ENCODE peak calls at places on chromosomes 2 and 18, in five cellular contexts. One of them, this sample, is unnamed.

GRCh38 chr2:10780491-10780820 is 32.1 kb downstream of the PDIA6 start:
- DNase-seq in GM12878: no peak
- DNase-seq in A549: no peak
- DNase-seq in K562: no peak
- DNase-seq in HepG2: no peak
- DNase-seq in this sample: no peak

GRCh38 chr2:71815701-71816100 is 332.0 kb downstream of the CYP26B1 start:
- DNase-seq in HepG2: no peak
- DNase-seq in A549: no peak
- DNase-seq in K562: no peak
- DNase-seq in GM12878: no peak
- DNase-seq in this sample: no peak

GRCh38 chr18:6782861-6783260 is 53.3 kb downstream of the ARHGAP28 start:
- DNase-seq in HepG2: no peak
- DNase-seq in GM12878: no peak
- DNase-seq in K562: no peak
- DNase-seq in A549: no peak
- DNase-seq in this sample: no peak

GRCh38 chr18:7168408-7168807 is 50.8 kb upstream of the LAMA1 start:
- DNase-seq in K562: no peak
- DNase-seq in HepG2: no peak
- DNase-seq in A549: no peak
- DNase-seq in GM12878: no peak
- DNase-seq in this sample: no peak

GRCh38 chr2:1750935-1751767 is 6.8 kb upstream of the PXDN start:
- DNase-seq in K562: peak
- DNase-seq in GM12878: no peak
- DNase-seq in HepG2: peak
- DNase-seq in A549: peak
- DNase-seq in this sample: peak

GRCh38 chr18:45449761-45450227 is 165.5 kb upstream of the SLC14A2 start:
- DNase-seq in GM12878: no peak
- DNase-seq in HepG2: no peak
- DNase-seq in K562: no peak
- DNase-seq in A549: no peak
- DNase-seq in this sample: no peak

GRCh38 chr2:101272045-101272784 is 19.5 kb downstream of the CNOT11 start:
- DNase-seq in HepG2: no peak
- DNase-seq in A549: no peak
- DNase-seq in K562: no peak
- DNase-seq in GM12878: peak
- DNase-seq in this sample: no peak

GRCh38 chr18:76459687-76460350 is 35.2 kb downstream of the ZNF516 start:
- DNase-seq in K562: no peak
- DNase-seq in GM12878: no peak
- DNase-seq in A549: peak
- DNase-seq in HepG2: no peak
- DNase-seq in this sample: no peak

GRCh38 chr2:145184741-145185671 is 665.1 kb upstream of the ZEB2 start:
- DNase-seq in GM12878: no peak
- DNase-seq in A549: no peak
- DNase-seq in K562: no peak
- DNase-seq in HepG2: no peak
- DNase-seq in this sample: no peak

GRCh38 chr2:113847144-113847543 is 42.7 kb upstream of the ACTR3 start:
- DNase-seq in GM12878: no peak
- DNase-seq in HepG2: no peak
- DNase-seq in A549: no peak
- DNase-seq in K562: peak
- DNase-seq in this sample: no peak

GRCh38 chr2:28736034-28736433 is 15.6 kb upstream of the PPP1CB start:
- DNase-seq in HepG2: no peak
- DNase-seq in K562: no peak
- DNase-seq in A549: no peak
- DNase-seq in GM12878: no peak
- DNase-seq in this sample: no peak

DNA sequence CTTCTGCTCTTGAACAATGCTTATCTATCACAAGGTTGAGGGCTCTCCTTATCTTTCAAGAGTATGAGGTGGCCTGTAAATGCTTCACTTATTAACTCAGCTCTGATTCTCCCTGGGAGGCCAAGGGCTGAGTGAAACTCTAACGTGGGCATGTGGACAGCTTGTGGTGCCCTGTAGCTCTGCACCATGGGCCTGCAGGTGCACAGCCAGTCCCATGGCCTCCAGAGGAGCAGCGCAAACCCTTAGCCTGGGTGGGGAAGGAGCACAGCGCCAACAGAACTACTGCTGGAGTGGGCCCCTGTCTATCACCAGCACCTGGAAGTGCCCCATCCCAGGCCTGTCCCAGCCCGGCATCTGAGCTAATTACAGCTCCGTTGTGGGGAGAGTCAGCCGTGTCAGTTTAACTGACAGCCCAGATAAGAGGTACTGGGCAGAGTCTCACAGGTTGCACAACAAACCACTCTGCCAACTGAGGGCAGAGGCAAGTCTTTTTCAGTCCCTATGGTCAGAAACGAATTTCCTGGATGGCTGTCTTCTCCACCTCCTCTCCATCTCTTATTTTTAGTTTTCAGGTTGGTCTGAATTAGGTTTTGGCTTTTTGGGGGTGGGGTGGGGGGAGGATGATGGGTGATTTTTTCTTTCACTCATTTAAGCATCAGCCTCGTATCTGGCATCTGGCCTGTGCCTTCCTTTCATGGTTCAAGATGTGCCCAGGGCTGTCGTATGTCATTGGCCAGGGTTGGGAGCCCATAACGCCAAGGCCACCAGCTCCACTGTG is 219.5 kb downstream of the BCL2 start:
- DNase-seq in GM12878: peak
- DNase-seq in A549: no peak
- DNase-seq in HepG2: no peak
- DNase-seq in K562: no peak
- DNase-seq in this sample: no peak
- TF ChIP-seq JUNB in GM12878: no peak
- TF ChIP-seq JUNB in A549: no peak
- TF ChIP-seq JUNB in HepG2: no peak
- TF ChIP-seq JUNB in K562: no peak
- TF ChIP-seq JUNB in this sample: no peak

DNA sequence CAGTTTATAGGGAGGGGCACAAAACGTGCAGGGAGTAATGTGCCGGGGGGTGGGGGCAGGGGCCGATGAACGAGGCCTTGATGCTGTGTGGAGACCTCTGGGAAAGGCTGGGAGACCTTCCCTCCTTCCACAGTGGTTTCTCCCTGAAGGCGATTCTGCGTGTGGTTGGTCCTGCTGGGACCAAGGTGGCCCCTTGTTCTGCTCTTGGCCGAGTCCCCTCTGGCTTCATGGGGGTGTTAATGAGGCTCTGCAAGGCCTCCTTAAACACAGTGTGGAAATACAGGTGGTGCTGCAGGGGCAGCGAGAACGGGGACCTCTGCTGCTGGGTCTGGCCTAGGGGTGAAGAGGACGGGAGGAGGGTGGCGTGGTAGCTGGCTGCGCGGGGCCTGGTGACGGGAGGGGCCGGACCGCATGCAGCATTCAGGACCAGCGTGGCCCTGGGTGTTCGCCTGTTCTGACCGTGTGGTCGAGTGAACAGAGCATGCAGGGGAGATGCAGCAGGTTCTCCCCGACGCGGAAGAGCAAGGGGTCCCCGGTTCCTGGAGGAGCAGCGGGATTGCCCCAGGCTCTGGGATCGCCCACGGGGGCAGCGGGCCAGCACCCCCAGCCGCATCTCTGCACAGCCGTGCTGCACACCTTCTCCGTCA is 42.1 kb upstream of the KCNG2 start:
- DNase-seq in GM12878: no peak
- DNase-seq in K562: no peak
- DNase-seq in HepG2: no peak
- DNase-seq in A549: no peak
- DNase-seq in this sample: no peak
- TF ChIP-seq JUNB in GM12878: no peak
- TF ChIP-seq JUNB in K562: no peak
- TF ChIP-seq JUNB in HepG2: no peak
- TF ChIP-seq JUNB in A549: no peak
- TF ChIP-seq JUNB in this sample: no peak

GRCh38 chr2:136381722-136382633 is 264.0 kb upstream of the CXCR4 start:
- DNase-seq in GM12878: peak
- DNase-seq in HepG2: no peak
- DNase-seq in A549: no peak
- DNase-seq in K562: no peak
- DNase-seq in this sample: no peak
- TF ChIP-seq JUNB in GM12878: peak
- TF ChIP-seq JUNB in HepG2: no peak
- TF ChIP-seq JUNB in A549: no peak
- TF ChIP-seq JUNB in K562: no peak
- TF ChIP-seq JUNB in this sample: no peak

GRCh38 chr2:288743-289361 is 961 bp upstream of the ALKAL2 start:
- DNase-seq in A549: no peak
- DNase-seq in K562: no peak
- DNase-seq in HepG2: no peak
- DNase-seq in GM12878: no peak
- DNase-seq in this sample: peak
- TF ChIP-seq JUNB in A549: no peak
- TF ChIP-seq JUNB in K562: no peak
- TF ChIP-seq JUNB in HepG2: no peak
- TF ChIP-seq JUNB in GM12878: no peak
- TF ChIP-seq JUNB in this sample: no peak

GRCh38 chr2:99550368-99550767 is 60.6 kb upstream of the REV1 start:
- DNase-seq in A549: no peak
- DNase-seq in HepG2: no peak
- DNase-seq in K562: no peak
- DNase-seq in GM12878: no peak
- DNase-seq in this sample: peak
- TF ChIP-seq JUNB in A549: no peak
- TF ChIP-seq JUNB in HepG2: no peak
- TF ChIP-seq JUNB in K562: no peak
- TF ChIP-seq JUNB in GM12878: no peak
- TF ChIP-seq JUNB in this sample: no peak

DNA sequence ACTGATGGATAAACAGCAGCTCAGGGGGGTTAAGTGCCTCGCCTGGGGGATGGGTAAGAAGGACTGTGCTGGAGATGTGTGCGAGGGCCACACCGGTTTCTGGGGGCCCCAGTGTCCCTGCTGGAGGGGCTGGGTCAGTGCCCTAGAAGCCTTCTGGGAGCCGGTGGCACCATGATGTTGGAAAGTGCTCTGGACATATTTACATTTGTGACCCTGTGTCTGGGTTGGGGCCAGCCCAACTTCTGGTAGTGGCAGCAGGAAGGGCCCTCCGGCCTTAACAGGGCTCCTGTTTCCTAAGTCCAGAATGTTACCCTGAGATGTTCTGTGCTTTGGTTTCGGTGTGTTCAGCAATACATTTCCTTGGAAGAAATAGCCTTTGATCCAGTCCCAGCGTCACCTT is 132.4 kb upstream of the HS6ST1 start:
- DNase-seq in A549: no peak
- DNase-seq in K562: no peak
- DNase-seq in GM12878: no peak
- DNase-seq in HepG2: no peak
- DNase-seq in this sample: no peak
- TF ChIP-seq JUNB in A549: no peak
- TF ChIP-seq JUNB in K562: no peak
- TF ChIP-seq JUNB in GM12878: no peak
- TF ChIP-seq JUNB in HepG2: no peak
- TF ChIP-seq JUNB in this sample: no peak

DNA sequence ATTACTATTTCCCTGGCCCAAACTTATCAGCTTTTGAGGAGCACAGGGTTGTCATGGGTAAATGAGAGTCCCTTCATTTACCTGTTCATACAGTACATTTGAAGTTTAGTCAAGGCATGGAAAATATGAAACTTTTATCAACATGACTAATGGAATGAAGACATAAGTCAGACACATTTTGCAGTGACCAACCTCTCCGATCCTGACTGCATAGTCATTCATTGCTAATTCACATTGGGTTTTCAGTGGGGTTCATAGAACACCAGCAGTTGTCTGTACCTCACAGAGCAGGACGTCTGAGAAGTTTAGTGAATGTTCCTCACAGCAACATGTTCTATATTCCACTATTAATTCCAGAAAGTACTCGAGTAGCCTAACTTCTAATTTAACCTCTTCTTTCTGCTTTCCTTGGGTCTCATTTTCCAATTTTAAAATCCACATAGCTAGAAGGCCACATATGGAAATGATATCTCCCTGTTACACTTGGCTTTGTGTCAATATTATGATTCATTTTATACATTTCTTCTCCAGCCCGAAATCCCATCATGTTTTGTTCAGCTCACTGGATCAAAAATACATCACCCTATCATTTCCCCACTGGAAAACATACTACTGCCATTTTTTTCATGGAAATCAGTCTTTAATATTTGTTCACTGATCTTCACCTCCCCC is 65.9 kb downstream of the CDH20 start:
- DNase-seq in A549: no peak
- DNase-seq in GM12878: no peak
- DNase-seq in K562: no peak
- DNase-seq in HepG2: no peak
- DNase-seq in this sample: no peak
- TF ChIP-seq JUNB in A549: no peak
- TF ChIP-seq JUNB in GM12878: no peak
- TF ChIP-seq JUNB in K562: no peak
- TF ChIP-seq JUNB in HepG2: no peak
- TF ChIP-seq JUNB in this sample: no peak

This sample was measured in GM23338.